ENCODE peak calls at places on chromosomes 11 and 22, in six cellular contexts. One of them, this sample, is unnamed. For H3K4me1, the result is how much of the 10 kb centered on the place peaks cover.

GRCh38 chr22:45968751-45969413 is 8.1 kb downstream of the WNT7B start:
- DNase-seq in uterus: no peak
- DNase-seq in ovary: no peak
- DNase-seq in gastrocnemius medialis: no peak
- DNase-seq in HCT116: peak
- DNase-seq in IMR-90: peak
- DNase-seq in this sample: no peak

GRCh38 chr11:41245704-41246398 is 213.6 kb downstream of the LRRC4C start:
- DNase-seq in IMR-90: no peak
- DNase-seq in gastrocnemius medialis: no peak
- DNase-seq in HCT116: no peak
- DNase-seq in uterus: no peak
- DNase-seq in ovary: no peak
- DNase-seq in this sample: no peak

GRCh38 chr11:114059278-114059983 is at the start of gene ZBTB16:
- DNase-seq in gastrocnemius medialis: peak
- DNase-seq in IMR-90: no peak
- DNase-seq in ovary: peak
- DNase-seq in uterus: peak
- DNase-seq in HCT116: no peak
- DNase-seq in this sample: peak

GRCh38 chr11:1219446-1219835 is 3.4 kb upstream of the MUC5B start:
- DNase-seq in ovary: no peak
- DNase-seq in gastrocnemius medialis: no peak
- DNase-seq in IMR-90: no peak
- DNase-seq in uterus: no peak
- DNase-seq in HCT116: no peak
- DNase-seq in this sample: no peak

GRCh38 chr11:59551651-59552521 is 40.5 kb downstream of the OR4D9 start:
- DNase-seq in ovary: no peak
- DNase-seq in gastrocnemius medialis: no peak
- DNase-seq in uterus: peak
- DNase-seq in HCT116: peak
- DNase-seq in IMR-90: peak
- DNase-seq in this sample: peak

GRCh38 chr11:69999721-70000120 is 78.4 kb upstream of the ANO1 start:
- DNase-seq in gastrocnemius medialis: no peak
- DNase-seq in ovary: no peak
- DNase-seq in HCT116: no peak
- DNase-seq in uterus: no peak
- DNase-seq in IMR-90: no peak
- DNase-seq in this sample: no peak

GRCh38 chr22:24996420-24996952 is 44.0 kb downstream of the KIAA1671 start:
- DNase-seq in gastrocnemius medialis: no peak
- DNase-seq in ovary: no peak
- DNase-seq in uterus: no peak
- DNase-seq in IMR-90: no peak
- DNase-seq in HCT116: peak
- DNase-seq in this sample: no peak

GRCh38 chr11:32015435-32015834 is 75.4 kb upstream of the RCN1 start:
- DNase-seq in IMR-90: no peak
- DNase-seq in uterus: no peak
- DNase-seq in HCT116: no peak
- DNase-seq in ovary: no peak
- DNase-seq in gastrocnemius medialis: no peak
- DNase-seq in this sample: no peak

GRCh38 chr22:25475554-25476022 is 88.9 kb upstream of the GRK3 start:
- DNase-seq in IMR-90: peak
- DNase-seq in uterus: no peak
- DNase-seq in gastrocnemius medialis: no peak
- DNase-seq in ovary: no peak
- DNase-seq in HCT116: no peak
- DNase-seq in this sample: peak

GRCh38 chr11:12287374-12288211 is 89.8 kb upstream of the PARVA start:
- DNase-seq in ovary: peak
- DNase-seq in gastrocnemius medialis: no peak
- DNase-seq in HCT116: peak
- DNase-seq in IMR-90: peak
- DNase-seq in uterus: peak
- DNase-seq in this sample: peak

GRCh38 chr11:44171518-44171917 is 76.0 kb downstream of the EXT2 start:
- DNase-seq in gastrocnemius medialis: no peak
- DNase-seq in HCT116: no peak
- DNase-seq in IMR-90: no peak
- DNase-seq in uterus: no peak
- DNase-seq in ovary: no peak
- DNase-seq in this sample: no peak

GRCh38 chr22:36328635-36329216 is 59.0 kb downstream of the MYH9 start:
- DNase-seq in uterus: peak
- DNase-seq in HCT116: no peak
- DNase-seq in ovary: peak
- DNase-seq in IMR-90: peak
- DNase-seq in gastrocnemius medialis: peak
- DNase-seq in this sample: peak

GRCh38 chr11:88535916-88536547 is 198.5 kb upstream of the CTSC start:
- DNase-seq in HCT116: peak
- DNase-seq in gastrocnemius medialis: no peak
- DNase-seq in uterus: no peak
- DNase-seq in IMR-90: peak
- DNase-seq in ovary: no peak
- DNase-seq in this sample: no peak

GRCh38 chr22:31495343-31495742 is 993 bp upstream of the SFI1 start:
- DNase-seq in HCT116: no peak
- DNase-seq in IMR-90: no peak
- DNase-seq in ovary: no peak
- DNase-seq in gastrocnemius medialis: no peak
- DNase-seq in uterus: no peak
- DNase-seq in this sample: no peak

GRCh38 chr22:26894766-26895485 is 237.5 kb downstream of the MIAT start:
- DNase-seq in ovary: no peak
- DNase-seq in gastrocnemius medialis: no peak
- DNase-seq in IMR-90: peak
- DNase-seq in HCT116: peak
- DNase-seq in uterus: no peak
- DNase-seq in this sample: no peak

GRCh38 chr22:24402460-24403192 is 24.8 kb upstream of the ADORA2A start:
- DNase-seq in HCT116: peak
- DNase-seq in uterus: peak
- DNase-seq in ovary: peak
- DNase-seq in IMR-90: peak
- DNase-seq in gastrocnemius medialis: peak
- DNase-seq in this sample: peak

GRCh38 chr11:64060861-64061444 is 25.2 kb downstream of the FLRT1 start:
- DNase-seq in HCT116: no peak
- DNase-seq in gastrocnemius medialis: no peak
- DNase-seq in ovary: peak
- DNase-seq in IMR-90: no peak
- DNase-seq in uterus: peak
- DNase-seq in this sample: peak

GRCh38 chr22:44702479-44703219 is 645 bp downstream of the PRR5 start:
- DNase-seq in ovary: peak
- DNase-seq in IMR-90: peak
- DNase-seq in HCT116: no peak
- DNase-seq in uterus: peak
- DNase-seq in gastrocnemius medialis: no peak
- DNase-seq in this sample: peak

GRCh38 chr11:86484795-86485166 is 110.1 kb downstream of the CCDC81 start:
- DNase-seq in IMR-90: no peak
- DNase-seq in HCT116: no peak
- DNase-seq in uterus: no peak
- DNase-seq in gastrocnemius medialis: no peak
- DNase-seq in ovary: no peak
- DNase-seq in this sample: no peak

GRCh38 chr22:43308451-43309235 is 34.5 kb downstream of the SCUBE1 start:
- DNase-seq in ovary: no peak
- DNase-seq in HCT116: no peak
- DNase-seq in gastrocnemius medialis: no peak
- DNase-seq in IMR-90: peak
- DNase-seq in uterus: no peak
- DNase-seq in this sample: no peak

GRCh38 chr11:704799-705645 is 1.0 kb upstream of the EPS8L2 start:
- DNase-seq in HCT116: no peak
- DNase-seq in gastrocnemius medialis: no peak
- DNase-seq in IMR-90: no peak
- DNase-seq in ovary: peak
- DNase-seq in uterus: no peak
- DNase-seq in this sample: no peak

GRCh38 chr22:39148727-39149535 is 3.5 kb downstream of the CBX7 start:
- DNase-seq in gastrocnemius medialis: no peak
- DNase-seq in IMR-90: no peak
- DNase-seq in HCT116: no peak
- DNase-seq in ovary: peak
- DNase-seq in uterus: peak
- DNase-seq in this sample: peak

DNA sequence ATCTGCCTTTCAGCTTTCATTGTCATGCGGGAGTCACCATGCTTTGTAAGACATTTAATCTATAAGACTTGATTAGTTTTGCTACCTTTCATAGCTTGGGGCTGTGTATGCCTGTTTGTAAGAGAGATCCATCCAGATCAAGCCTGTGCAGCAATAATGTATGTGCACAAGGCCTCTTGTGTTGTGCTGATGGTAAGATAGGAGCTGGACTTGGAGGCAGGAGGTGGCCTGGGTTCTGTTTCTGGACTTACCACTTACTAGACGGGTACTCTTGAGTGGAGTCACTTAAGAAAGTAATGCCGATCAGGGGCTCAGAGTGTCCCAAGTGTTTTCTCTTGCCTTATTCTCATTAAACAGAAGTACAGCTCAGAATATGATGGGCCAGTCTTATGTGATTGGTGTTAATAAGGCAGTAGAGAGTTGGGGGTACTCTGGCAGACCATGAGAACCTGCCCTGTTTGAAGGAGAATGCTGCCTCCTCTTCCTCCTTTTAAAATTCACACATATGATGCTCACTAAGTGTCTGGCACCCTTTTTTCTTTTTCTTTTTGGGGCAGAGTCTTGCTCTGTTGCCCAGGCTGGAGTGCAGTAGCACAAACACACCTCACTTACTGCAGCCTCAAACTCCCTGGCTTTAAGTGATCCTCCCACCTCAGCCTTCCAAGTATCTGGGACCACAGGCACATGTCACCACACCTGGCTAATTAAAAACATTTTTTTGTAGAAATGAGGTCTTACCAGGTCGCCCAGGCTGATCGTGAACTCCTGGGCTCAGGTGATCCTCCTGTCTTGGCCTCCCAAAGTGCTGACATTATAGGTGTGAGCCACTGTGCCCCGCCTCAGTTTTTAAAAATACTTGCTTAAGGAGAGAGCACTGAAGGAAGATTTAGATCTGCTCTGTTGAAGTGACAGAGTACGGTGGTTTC is 31.0 kb downstream of the PTPRJ start:
- DNase-seq in uterus: no peak
- DNase-seq in gastrocnemius medialis: no peak
- DNase-seq in IMR-90: no peak
- DNase-seq in ovary: no peak
- DNase-seq in HCT116: no peak
- DNase-seq in this sample: no peak
- H3K4me1 ChIP-seq in uterus: under half
- H3K4me1 ChIP-seq in gastrocnemius medialis: under half
- H3K4me1 ChIP-seq in IMR-90: under half
- H3K4me1 ChIP-seq in ovary: under half
- H3K4me1 ChIP-seq in HCT116: under half
- H3K4me1 ChIP-seq in this sample: under half

GRCh38 chr22:19759994-19760651 is 455 bp upstream of the TBX1 start:
- DNase-seq in uterus: no peak
- DNase-seq in HCT116: no peak
- DNase-seq in IMR-90: no peak
- DNase-seq in gastrocnemius medialis: no peak
- DNase-seq in ovary: no peak
- DNase-seq in this sample: no peak

GRCh38 chr22:19759459-19759993 is 1.1 kb upstream of the TBX1 start:
- DNase-seq in HCT116: no peak
- DNase-seq in gastrocnemius medialis: no peak
- DNase-seq in IMR-90: no peak
- DNase-seq in uterus: no peak
- DNase-seq in ovary: no peak
- DNase-seq in this sample: no peak

GRCh38 chr22:19761500-19762314 is 1.1 kb downstream of the TBX1 start:
- DNase-seq in gastrocnemius medialis: no peak
- DNase-seq in uterus: no peak
- DNase-seq in HCT116: no peak
- DNase-seq in ovary: no peak
- DNase-seq in IMR-90: no peak
- DNase-seq in this sample: no peak

GRCh38 chr22:19761022-19761499 is 483 bp downstream of the TBX1 start:
- DNase-seq in HCT116: no peak
- DNase-seq in IMR-90: no peak
- DNase-seq in gastrocnemius medialis: no peak
- DNase-seq in ovary: no peak
- DNase-seq in uterus: no peak
- DNase-seq in this sample: no peak

GRCh38 chr22:19760652-19761002 is at the start of gene TBX1:
- DNase-seq in HCT116: no peak
- DNase-seq in gastrocnemius medialis: no peak
- DNase-seq in IMR-90: no peak
- DNase-seq in uterus: no peak
- DNase-seq in ovary: no peak
- DNase-seq in this sample: no peak
- H3K4me3 ChIP-seq in HCT116: no peak
- H3K4me3 ChIP-seq in gastrocnemius medialis: peak
- H3K4me3 ChIP-seq in IMR-90: peak
- H3K4me3 ChIP-seq in uterus: no peak
- H3K4me3 ChIP-seq in ovary: no peak
- H3K4me3 ChIP-seq in this sample: peak

GRCh38 chr11:111937461-111937769 is 272 bp downstream of the DIXDC1 start:
- DNase-seq in ovary: no peak
- DNase-seq in HCT116: no peak
- DNase-seq in uterus: no peak
- DNase-seq in IMR-90: no peak
- DNase-seq in gastrocnemius medialis: no peak
- DNase-seq in this sample: no peak

GRCh38 chr11:111936045-111936400 is 1.1 kb upstream of the DIXDC1 start:
- DNase-seq in HCT116: no peak
- DNase-seq in gastrocnemius medialis: no peak
- DNase-seq in uterus: no peak
- DNase-seq in IMR-90: peak
- DNase-seq in ovary: no peak
- DNase-seq in this sample: no peak

GRCh38 chr11:111939836-111940604 is 2.9 kb downstream of the DIXDC1 start:
- DNase-seq in gastrocnemius medialis: no peak
- DNase-seq in uterus: no peak
- DNase-seq in ovary: no peak
- DNase-seq in HCT116: no peak
- DNase-seq in IMR-90: peak
- DNase-seq in this sample: no peak

GRCh38 chr11:111937859-111938258 is 716 bp downstream of the DIXDC1 start:
- DNase-seq in uterus: no peak
- DNase-seq in IMR-90: no peak
- DNase-seq in gastrocnemius medialis: no peak
- DNase-seq in HCT116: no peak
- DNase-seq in ovary: no peak
- DNase-seq in this sample: no peak

GRCh38 chr11:111938687-111939160 is 1.6 kb downstream of the DIXDC1 start:
- DNase-seq in IMR-90: peak
- DNase-seq in ovary: no peak
- DNase-seq in HCT116: no peak
- DNase-seq in uterus: no peak
- DNase-seq in gastrocnemius medialis: no peak
- DNase-seq in this sample: no peak
- TF ChIP-seq POLR2A in IMR-90: peak
- TF ChIP-seq POLR2A in ovary: no peak
- TF ChIP-seq POLR2A in HCT116: no peak
- TF ChIP-seq POLR2A in uterus: no peak
- TF ChIP-seq POLR2A in gastrocnemius medialis: no peak
- TF ChIP-seq POLR2A in this sample: no peak

GRCh38 chr11:124748100-124748418 is 4.0 kb downstream of the VSIG2 start:
- DNase-seq in ovary: no peak
- DNase-seq in HCT116: no peak
- DNase-seq in uterus: no peak
- DNase-seq in gastrocnemius medialis: no peak
- DNase-seq in IMR-90: no peak
- DNase-seq in this sample: no peak
- H3K4me1 ChIP-seq in ovary: under half
- H3K4me1 ChIP-seq in HCT116: under half
- H3K4me1 ChIP-seq in uterus: under half
- H3K4me1 ChIP-seq in gastrocnemius medialis: under half
- H3K4me1 ChIP-seq in IMR-90: under half
- H3K4me1 ChIP-seq in this sample: under half

This sample was measured in testis.